ENCODE peak calls at places on chromosome 15, in five cellular contexts. One of them, this sample, is unnamed.

GRCh38 chr15:84982301-84982920 is 755 bp downstream of the PDE8A start:
- DNase-seq in AG08396: no peak
- DNase-seq in brain microvascular endothelial cell: no peak
- DNase-seq in activated CD4-positive, alpha-beta T cell treated with anti-CD3 and anti-CD28 coated beads, Interleukin-2, amount 50 U/mL, for 48 hours: peak
- DNase-seq in aorta: peak
- DNase-seq in this sample: no peak

GRCh38 chr15:45402955-45403892 is 24.9 kb upstream of the GATM start:
- DNase-seq in aorta: peak
- DNase-seq in activated CD4-positive, alpha-beta T cell treated with anti-CD3 and anti-CD28 coated beads, Interleukin-2, amount 50 U/mL, for 48 hours: peak
- DNase-seq in brain microvascular endothelial cell: no peak
- DNase-seq in AG08396: peak
- DNase-seq in this sample: no peak

GRCh38 chr15:35362195-35362829 is 183.7 kb downstream of the DPH6 start:
- DNase-seq in activated CD4-positive, alpha-beta T cell treated with anti-CD3 and anti-CD28 coated beads, Interleukin-2, amount 50 U/mL, for 48 hours: no peak
- DNase-seq in aorta: no peak
- DNase-seq in AG08396: peak
- DNase-seq in brain microvascular endothelial cell: peak
- DNase-seq in this sample: no peak

GRCh38 chr15:92819312-92820232 is 80.6 kb upstream of the CHD2 start:
- DNase-seq in brain microvascular endothelial cell: no peak
- DNase-seq in activated CD4-positive, alpha-beta T cell treated with anti-CD3 and anti-CD28 coated beads, Interleukin-2, amount 50 U/mL, for 48 hours: no peak
- DNase-seq in aorta: no peak
- DNase-seq in AG08396: no peak
- DNase-seq in this sample: no peak

GRCh38 chr15:77075528-77075927 is 4.6 kb upstream of the TSPAN3 start:
- DNase-seq in aorta: no peak
- DNase-seq in AG08396: no peak
- DNase-seq in activated CD4-positive, alpha-beta T cell treated with anti-CD3 and anti-CD28 coated beads, Interleukin-2, amount 50 U/mL, for 48 hours: no peak
- DNase-seq in brain microvascular endothelial cell: no peak
- DNase-seq in this sample: no peak

GRCh38 chr15:31299588-31300207 is 26.9 kb upstream of the KLF13 start:
- DNase-seq in AG08396: no peak
- DNase-seq in brain microvascular endothelial cell: no peak
- DNase-seq in activated CD4-positive, alpha-beta T cell treated with anti-CD3 and anti-CD28 coated beads, Interleukin-2, amount 50 U/mL, for 48 hours: peak
- DNase-seq in aorta: no peak
- DNase-seq in this sample: no peak

GRCh38 chr15:66294157-66294931 is 976 bp downstream of the DIS3L start:
- DNase-seq in activated CD4-positive, alpha-beta T cell treated with anti-CD3 and anti-CD28 coated beads, Interleukin-2, amount 50 U/mL, for 48 hours: peak
- DNase-seq in AG08396: peak
- DNase-seq in aorta: no peak
- DNase-seq in brain microvascular endothelial cell: peak
- DNase-seq in this sample: peak

GRCh38 chr15:100926971-100927756 is 8.0 kb downstream of the LRRK1 start:
- DNase-seq in AG08396: no peak
- DNase-seq in aorta: no peak
- DNase-seq in brain microvascular endothelial cell: no peak
- DNase-seq in activated CD4-positive, alpha-beta T cell treated with anti-CD3 and anti-CD28 coated beads, Interleukin-2, amount 50 U/mL, for 48 hours: no peak
- DNase-seq in this sample: no peak

GRCh38 chr15:60793656-60794055 is 314.7 kb upstream of the ICE2 start:
- DNase-seq in AG08396: no peak
- DNase-seq in aorta: no peak
- DNase-seq in brain microvascular endothelial cell: no peak
- DNase-seq in activated CD4-positive, alpha-beta T cell treated with anti-CD3 and anti-CD28 coated beads, Interleukin-2, amount 50 U/mL, for 48 hours: no peak
- DNase-seq in this sample: no peak

GRCh38 chr15:60004019-60004845 is at the start of gene FOXB1:
- DNase-seq in AG08396: no peak
- DNase-seq in activated CD4-positive, alpha-beta T cell treated with anti-CD3 and anti-CD28 coated beads, Interleukin-2, amount 50 U/mL, for 48 hours: peak
- DNase-seq in aorta: no peak
- DNase-seq in brain microvascular endothelial cell: no peak
- DNase-seq in this sample: peak

GRCh38 chr15:101807345-101807945 is 4.1 kb downstream of the OR4F6 start:
- DNase-seq in brain microvascular endothelial cell: no peak
- DNase-seq in activated CD4-positive, alpha-beta T cell treated with anti-CD3 and anti-CD28 coated beads, Interleukin-2, amount 50 U/mL, for 48 hours: no peak
- DNase-seq in AG08396: peak
- DNase-seq in aorta: no peak
- DNase-seq in this sample: no peak

GRCh38 chr15:101022306-101022705 is 103.1 kb downstream of the LRRK1 start:
- DNase-seq in AG08396: no peak
- DNase-seq in brain microvascular endothelial cell: no peak
- DNase-seq in activated CD4-positive, alpha-beta T cell treated with anti-CD3 and anti-CD28 coated beads, Interleukin-2, amount 50 U/mL, for 48 hours: no peak
- DNase-seq in aorta: no peak
- DNase-seq in this sample: no peak

GRCh38 chr15:94677202-94677790 is 445.9 kb downstream of the MCTP2 start:
- DNase-seq in activated CD4-positive, alpha-beta T cell treated with anti-CD3 and anti-CD28 coated beads, Interleukin-2, amount 50 U/mL, for 48 hours: no peak
- DNase-seq in aorta: no peak
- DNase-seq in AG08396: no peak
- DNase-seq in brain microvascular endothelial cell: no peak
- DNase-seq in this sample: no peak

GRCh38 chr15:39118510-39118909 is 462.4 kb upstream of the THBS1 start:
- DNase-seq in AG08396: no peak
- DNase-seq in activated CD4-positive, alpha-beta T cell treated with anti-CD3 and anti-CD28 coated beads, Interleukin-2, amount 50 U/mL, for 48 hours: no peak
- DNase-seq in aorta: no peak
- DNase-seq in brain microvascular endothelial cell: peak
- DNase-seq in this sample: no peak

GRCh38 chr15:99704444-99704838 is 28.8 kb downstream of the LYSMD4 start:
- DNase-seq in brain microvascular endothelial cell: peak
- DNase-seq in aorta: no peak
- DNase-seq in AG08396: peak
- DNase-seq in activated CD4-positive, alpha-beta T cell treated with anti-CD3 and anti-CD28 coated beads, Interleukin-2, amount 50 U/mL, for 48 hours: no peak
- DNase-seq in this sample: peak

GRCh38 chr15:37698679-37699078 is 235.8 kb upstream of the TMCO5A start:
- DNase-seq in activated CD4-positive, alpha-beta T cell treated with anti-CD3 and anti-CD28 coated beads, Interleukin-2, amount 50 U/mL, for 48 hours: no peak
- DNase-seq in brain microvascular endothelial cell: peak
- DNase-seq in AG08396: no peak
- DNase-seq in aorta: no peak
- DNase-seq in this sample: no peak

GRCh38 chr15:62619526-62619925 is 423.0 kb upstream of the TPM1 start:
- DNase-seq in activated CD4-positive, alpha-beta T cell treated with anti-CD3 and anti-CD28 coated beads, Interleukin-2, amount 50 U/mL, for 48 hours: no peak
- DNase-seq in brain microvascular endothelial cell: no peak
- DNase-seq in aorta: no peak
- DNase-seq in AG08396: no peak
- DNase-seq in this sample: no peak

GRCh38 chr15:34994925-34995324 is 6.8 kb upstream of the ZNF770 start:
- DNase-seq in aorta: no peak
- DNase-seq in brain microvascular endothelial cell: no peak
- DNase-seq in AG08396: no peak
- DNase-seq in activated CD4-positive, alpha-beta T cell treated with anti-CD3 and anti-CD28 coated beads, Interleukin-2, amount 50 U/mL, for 48 hours: no peak
- DNase-seq in this sample: no peak

GRCh38 chr15:96503276-96503675 is 172.8 kb downstream of the NR2F2 start:
- DNase-seq in brain microvascular endothelial cell: no peak
- DNase-seq in AG08396: no peak
- DNase-seq in activated CD4-positive, alpha-beta T cell treated with anti-CD3 and anti-CD28 coated beads, Interleukin-2, amount 50 U/mL, for 48 hours: no peak
- DNase-seq in aorta: no peak
- DNase-seq in this sample: no peak

GRCh38 chr15:95770191-95770590 is 560.3 kb upstream of the NR2F2 start:
- DNase-seq in AG08396: peak
- DNase-seq in activated CD4-positive, alpha-beta T cell treated with anti-CD3 and anti-CD28 coated beads, Interleukin-2, amount 50 U/mL, for 48 hours: no peak
- DNase-seq in brain microvascular endothelial cell: peak
- DNase-seq in aorta: no peak
- DNase-seq in this sample: no peak

GRCh38 chr15:85580914-85581313 is 200.5 kb downstream of the AKAP13 start:
- DNase-seq in activated CD4-positive, alpha-beta T cell treated with anti-CD3 and anti-CD28 coated beads, Interleukin-2, amount 50 U/mL, for 48 hours: peak
- DNase-seq in brain microvascular endothelial cell: no peak
- DNase-seq in aorta: no peak
- DNase-seq in AG08396: no peak
- DNase-seq in this sample: no peak